ENCODE peak calls at places on chromosome 3, in ten cellular contexts. Q is kidney glomerular epithelial cell, I is nephron progenitor cell, M is astrocyte of the hippocampus, A is esophagus squamous epithelium, Y is H54, D is T-helper 2 cell, Z is ovary, X is NCI-H1105 treated with DMSO at 0.1 percent for 48 hours, C is ELF-1. F is an unnamed sample.

GRCh38 chr3:62149962-62150361 is 223.4 kb downstream of the FEZF2 start:
- DNase-seq in Q (no peak), I (no peak), M (peak; percentile 49), A (no peak), Y (no peak), D (no peak), Z (no peak), X (no peak), C (no peak), F (peak; percentile 15)

GRCh38 chr3:119258915-119259314 is 18.2 kb upstream of the B4GALT4 start:
- DNase-seq in Q (no peak), I (no peak), M (no peak), A (no peak), Y (no peak), D (no peak), Z (no peak), X (no peak), C (no peak), F (no peak)

GRCh38 chr3:16290007-16290826 is 25.2 kb downstream of the OXNAD1 start:
- DNase-seq in Q (peak; percentile 67), I (peak; percentile 50), M (peak; percentile 77), A (no peak), Y (no peak), D (peak; percentile 36), Z (peak; percentile 70), X (peak; percentile 49), C (no peak), F (peak; percentile 78)

GRCh38 chr3:72549819-72550581 is 298.2 kb downstream of the SHQ1 start:
- DNase-seq in Q (no peak), I (no peak), M (no peak), A (no peak), Y (no peak), D (no peak), Z (no peak), X (no peak), C (no peak), F (no peak)

GRCh38 chr3:194109192-194109863 is 26.6 kb upstream of the HES1 start:
- DNase-seq in Q (peak; percentile 13), I (no peak), M (no peak), A (no peak), Y (no peak), D (no peak), Z (no peak), X (no peak), C (no peak), F (no peak)

GRCh38 chr3:12345141-12345561 is 56.3 kb downstream of the PPARG start:
- DNase-seq in Q (peak; percentile 35), I (no peak), M (peak; percentile 50), A (no peak), Y (peak; percentile 18), D (no peak), Z (no peak), X (no peak), C (no peak), F (peak; percentile 70)

GRCh38 chr3:176939022-176939817 is 258.1 kb downstream of the TBL1XR1 start:
- DNase-seq in Q (peak; percentile 56), I (peak; percentile 33), M (peak; percentile 85), A (no peak), Y (peak; percentile 26), D (no peak), Z (peak; percentile 28), X (peak; percentile 94), C (peak; percentile 45), F (peak; percentile 91)

GRCh38 chr3:147269907-147270306 is 136.4 kb downstream of the ZIC4 start:
- DNase-seq in Q (no peak), I (no peak), M (no peak), A (no peak), Y (no peak), D (no peak), Z (no peak), X (no peak), C (no peak), F (no peak)

GRCh38 chr3:105367406-105368213 is 901 bp downstream of the ALCAM start:
- DNase-seq in Q (peak; percentile 68), I (peak; percentile 47), M (peak; percentile 76), A (peak; percentile 16), Y (no peak), D (peak; percentile 52), Z (peak; percentile 61), X (peak; percentile 39), C (peak; percentile 85), F (peak; percentile 75)

GRCh38 chr3:6860911-6861330 is at the start of gene GRM7:
- DNase-seq in Q (peak; percentile 51), I (peak; percentile 61), M (peak; percentile 92), A (no peak), Y (no peak), D (no peak), Z (no peak), X (peak; percentile 21), C (peak; percentile 33), F (no peak)

GRCh38 chr3:124862006-124862405 is 25.2 kb downstream of the ITGB5 start:
- DNase-seq in Q (no peak), I (no peak), M (no peak), A (no peak), Y (no peak), D (no peak), Z (no peak), X (no peak), C (no peak), F (no peak)

GRCh38 chr3:152352559-152352958 is 83.8 kb downstream of the MBNL1 start:
- DNase-seq in Q (no peak), I (no peak), M (no peak), A (no peak), Y (no peak), D (no peak), Z (no peak), X (no peak), C (no peak), F (no peak)

GRCh38 chr3:27554706-27555105 is 70.5 kb upstream of the SLC4A7 start:
- DNase-seq in Q (no peak), I (no peak), M (no peak), A (no peak), Y (no peak), D (no peak), Z (no peak), X (no peak), C (no peak), F (no peak)

GRCh38 chr3:69012111-69012835 is 1.2 kb downstream of the EOGT start:
- DNase-seq in Q (no peak), I (peak; percentile 30), M (peak; percentile 39), A (no peak), Y (no peak), D (no peak), Z (peak; percentile 55), X (no peak), C (peak; percentile 39), F (peak; percentile 62)

GRCh38 chr3:165753560-165753959 is 83.7 kb downstream of the BCHE start:
- DNase-seq in Q (peak; percentile 3), I (no peak), M (no peak), A (no peak), Y (no peak), D (no peak), Z (no peak), X (peak; percentile 67), C (no peak), F (peak; percentile 74)

GRCh38 chr3:33758874-33759273 is 39.6 kb upstream of the PDCD6IP start:
- DNase-seq in Q (no peak), I (no peak), M (no peak), A (no peak), Y (no peak), D (no peak), Z (no peak), X (no peak), C (no peak), F (no peak)

GRCh38 chr3:70855139-70855538 is 542.7 kb upstream of the MDFIC2 start:
- DNase-seq in Q (no peak), I (no peak), M (no peak), A (no peak), Y (no peak), D (no peak), Z (no peak), X (no peak), C (no peak), F (peak; percentile 39)

GRCh38 chr3:16761576-16761975 is 123.2 kb upstream of the PLCL2 start:
- DNase-seq in Q (no peak), I (no peak), M (no peak), A (no peak), Y (no peak), D (no peak), Z (no peak), X (no peak), C (no peak), F (no peak)

GRCh38 chr3:131794766-131795381 is 239.9 kb downstream of the CPNE4 start:
- DNase-seq in Q (peak; percentile 49), I (peak; percentile 37), M (peak; percentile 85), A (no peak), Y (peak; percentile 18), D (no peak), Z (no peak), X (peak; percentile 74), C (peak; percentile 78), F (peak; percentile 80)

GRCh38 chr3:195571361-195571760 is 12.4 kb downstream of the APOD start:
- DNase-seq in Q (no peak), I (no peak), M (no peak), A (no peak), Y (no peak), D (no peak), Z (no peak), X (no peak), C (no peak), F (no peak)

GRCh38 chr3:175208316-175208715 is 349.2 kb downstream of the NAALADL2 start:
- DNase-seq in Q (no peak), I (no peak), M (peak; percentile 30), A (no peak), Y (no peak), D (no peak), Z (no peak), X (no peak), C (no peak), F (no peak)

GRCh38 chr3:177102526-177102925 is 94.8 kb downstream of the TBL1XR1 start:
- DNase-seq in Q (no peak), I (no peak), M (peak; percentile 57), A (no peak), Y (no peak), D (no peak), Z (no peak), X (no peak), C (peak; percentile 14), F (peak; percentile 73)

GRCh38 chr3:165518346-165518745 is 318.9 kb downstream of the BCHE start:
- DNase-seq in Q (no peak), I (no peak), M (peak; percentile 1), A (no peak), Y (no peak), D (no peak), Z (no peak), X (no peak), C (no peak), F (peak; percentile 13)